ENCODE peak calls at places on chromosomes 7 and 10, in eight cellular contexts. One of them, this sample, is unnamed.

GRCh38 chr7:139568346-139568675 is 44.8 kb downstream of the CLEC2L start:
- DNase-seq in right cardiac atrium: no peak
- DNase-seq in heart left ventricle: no peak
- DNase-seq in stomach: no peak
- DNase-seq in lower lobe of right lung: no peak
- DNase-seq in HAP-1: no peak
- DNase-seq in IMR-90: no peak
- DNase-seq in breast epithelium: no peak
- DNase-seq in this sample: no peak

GRCh38 chr10:104321716-104322415 is 16.4 kb downstream of the ITPRIP start:
- DNase-seq in right cardiac atrium: no peak
- DNase-seq in heart left ventricle: no peak
- DNase-seq in stomach: no peak
- DNase-seq in lower lobe of right lung: no peak
- DNase-seq in HAP-1: no peak
- DNase-seq in IMR-90: no peak
- DNase-seq in breast epithelium: no peak
- DNase-seq in this sample: no peak

GRCh38 chr7:30168800-30169584 is 34.2 kb downstream of the MTURN start:
- DNase-seq in right cardiac atrium: no peak
- DNase-seq in heart left ventricle: no peak
- DNase-seq in stomach: no peak
- DNase-seq in lower lobe of right lung: no peak
- DNase-seq in HAP-1: peak; percentile 41
- DNase-seq in IMR-90: peak; percentile 89
- DNase-seq in breast epithelium: no peak
- DNase-seq in this sample: no peak

GRCh38 chr10:134205-134742 is 981 bp upstream of the ZMYND11 start:
- DNase-seq in right cardiac atrium: no peak
- DNase-seq in heart left ventricle: no peak
- DNase-seq in stomach: no peak
- DNase-seq in lower lobe of right lung: no peak
- DNase-seq in HAP-1: peak; percentile 28
- DNase-seq in IMR-90: peak; percentile 6
- DNase-seq in breast epithelium: no peak
- DNase-seq in this sample: peak; percentile 63

GRCh38 chr10:112225771-112226438 is 42.3 kb upstream of the GPAM start:
- DNase-seq in right cardiac atrium: no peak
- DNase-seq in heart left ventricle: no peak
- DNase-seq in stomach: no peak
- DNase-seq in lower lobe of right lung: no peak
- DNase-seq in HAP-1: no peak
- DNase-seq in IMR-90: no peak
- DNase-seq in breast epithelium: no peak
- DNase-seq in this sample: no peak

GRCh38 chr10:48361201-48361600 is 54.7 kb downstream of the MAPK8 start:
- DNase-seq in right cardiac atrium: no peak
- DNase-seq in heart left ventricle: no peak
- DNase-seq in stomach: no peak
- DNase-seq in lower lobe of right lung: no peak
- DNase-seq in HAP-1: no peak
- DNase-seq in IMR-90: no peak
- DNase-seq in breast epithelium: no peak
- DNase-seq in this sample: no peak

GRCh38 chr7:16646427-16647081 is 573 bp downstream of the BZW2 start:
- DNase-seq in right cardiac atrium: peak; percentile 38
- DNase-seq in heart left ventricle: no peak
- DNase-seq in stomach: no peak
- DNase-seq in lower lobe of right lung: no peak
- DNase-seq in HAP-1: peak; percentile 69
- DNase-seq in IMR-90: no peak
- DNase-seq in breast epithelium: no peak
- DNase-seq in this sample: peak; percentile 38

GRCh38 chr7:17633099-17633498 is 307.2 kb downstream of the SNX13 start:
- DNase-seq in right cardiac atrium: no peak
- DNase-seq in heart left ventricle: no peak
- DNase-seq in stomach: no peak
- DNase-seq in lower lobe of right lung: no peak
- DNase-seq in HAP-1: no peak
- DNase-seq in IMR-90: peak; percentile 59
- DNase-seq in breast epithelium: no peak
- DNase-seq in this sample: no peak

GRCh38 chr7:130419652-130420051 is 21.2 kb downstream of the CEP41 start:
- DNase-seq in right cardiac atrium: no peak
- DNase-seq in heart left ventricle: no peak
- DNase-seq in stomach: no peak
- DNase-seq in lower lobe of right lung: no peak
- DNase-seq in HAP-1: no peak
- DNase-seq in IMR-90: peak; percentile 6
- DNase-seq in breast epithelium: no peak
- DNase-seq in this sample: no peak

GRCh38 chr7:6419310-6419773 is 28.4 kb downstream of the DAGLB start:
- DNase-seq in right cardiac atrium: no peak
- DNase-seq in heart left ventricle: peak; percentile 43
- DNase-seq in stomach: no peak
- DNase-seq in lower lobe of right lung: no peak
- DNase-seq in HAP-1: no peak
- DNase-seq in IMR-90: no peak
- DNase-seq in breast epithelium: peak; percentile 60
- DNase-seq in this sample: no peak

GRCh38 chr10:33333260-33334169 is 952 bp downstream of the NRP1 start:
- DNase-seq in right cardiac atrium: no peak
- DNase-seq in heart left ventricle: no peak
- DNase-seq in stomach: no peak
- DNase-seq in lower lobe of right lung: no peak
- DNase-seq in HAP-1: peak; percentile 54
- DNase-seq in IMR-90: no peak
- DNase-seq in breast epithelium: no peak
- DNase-seq in this sample: no peak

GRCh38 chr10:3666525-3667302 is 118.3 kb downstream of the KLF6 start:
- DNase-seq in right cardiac atrium: peak; percentile 26
- DNase-seq in heart left ventricle: peak; percentile 33
- DNase-seq in stomach: peak; percentile 39
- DNase-seq in lower lobe of right lung: peak; percentile 73
- DNase-seq in HAP-1: no peak
- DNase-seq in IMR-90: no peak
- DNase-seq in breast epithelium: no peak
- DNase-seq in this sample: no peak

GRCh38 chr7:16295558-16295957 is 125.8 kb downstream of the CRPPA start:
- DNase-seq in right cardiac atrium: no peak
- DNase-seq in heart left ventricle: no peak
- DNase-seq in stomach: no peak
- DNase-seq in lower lobe of right lung: no peak
- DNase-seq in HAP-1: no peak
- DNase-seq in IMR-90: no peak
- DNase-seq in breast epithelium: no peak
- DNase-seq in this sample: no peak

GRCh38 chr10:119199231-119199992 is 8.0 kb upstream of the GRK5 start:
- DNase-seq in right cardiac atrium: peak; percentile 48
- DNase-seq in heart left ventricle: peak; percentile 69
- DNase-seq in stomach: peak; percentile 64
- DNase-seq in lower lobe of right lung: no peak
- DNase-seq in HAP-1: peak; percentile 72
- DNase-seq in IMR-90: peak; percentile 89
- DNase-seq in breast epithelium: peak; percentile 63
- DNase-seq in this sample: peak; percentile 78

GRCh38 chr10:62885656-62886461 is 69.7 kb upstream of the EGR2 start:
- DNase-seq in right cardiac atrium: no peak
- DNase-seq in heart left ventricle: no peak
- DNase-seq in stomach: no peak
- DNase-seq in lower lobe of right lung: no peak
- DNase-seq in HAP-1: no peak
- DNase-seq in IMR-90: peak; percentile 19
- DNase-seq in breast epithelium: no peak
- DNase-seq in this sample: no peak

GRCh38 chr10:44689368-44689767 is 221.8 kb upstream of the TMEM72 start:
- DNase-seq in right cardiac atrium: no peak
- DNase-seq in heart left ventricle: no peak
- DNase-seq in stomach: no peak
- DNase-seq in lower lobe of right lung: no peak
- DNase-seq in HAP-1: no peak
- DNase-seq in IMR-90: peak; percentile 10
- DNase-seq in breast epithelium: no peak
- DNase-seq in this sample: no peak

GRCh38 chr10:50420166-50420565 is 168.8 kb upstream of the ASAH2 start:
- DNase-seq in right cardiac atrium: no peak
- DNase-seq in heart left ventricle: no peak
- DNase-seq in stomach: no peak
- DNase-seq in lower lobe of right lung: no peak
- DNase-seq in HAP-1: no peak
- DNase-seq in IMR-90: no peak
- DNase-seq in breast epithelium: no peak
- DNase-seq in this sample: no peak

GRCh38 chr10:93076871-93077270 is 3.2 kb downstream of the CYP26A1 start:
- DNase-seq in right cardiac atrium: no peak
- DNase-seq in heart left ventricle: no peak
- DNase-seq in stomach: no peak
- DNase-seq in lower lobe of right lung: no peak
- DNase-seq in HAP-1: no peak
- DNase-seq in IMR-90: no peak
- DNase-seq in breast epithelium: no peak
- DNase-seq in this sample: no peak

GRCh38 chr10:93073539-93074136 is at the start of gene CYP26A1:
- DNase-seq in right cardiac atrium: no peak
- DNase-seq in heart left ventricle: no peak
- DNase-seq in stomach: no peak
- DNase-seq in lower lobe of right lung: no peak
- DNase-seq in HAP-1: peak; percentile 55
- DNase-seq in IMR-90: no peak
- DNase-seq in breast epithelium: no peak
- DNase-seq in this sample: no peak

GRCh38 chr10:93074137-93074596 is 474 bp downstream of the CYP26A1 start:
- DNase-seq in right cardiac atrium: no peak
- DNase-seq in heart left ventricle: no peak
- DNase-seq in stomach: no peak
- DNase-seq in lower lobe of right lung: no peak
- DNase-seq in HAP-1: peak; percentile 77
- DNase-seq in IMR-90: no peak
- DNase-seq in breast epithelium: no peak
- DNase-seq in this sample: peak; percentile 54

GRCh38 chr10:93074597-93075368 is 1.1 kb downstream of the CYP26A1 start:
- DNase-seq in right cardiac atrium: no peak
- DNase-seq in heart left ventricle: no peak
- DNase-seq in stomach: no peak
- DNase-seq in lower lobe of right lung: no peak
- DNase-seq in HAP-1: no peak
- DNase-seq in IMR-90: no peak
- DNase-seq in breast epithelium: no peak
- DNase-seq in this sample: no peak

GRCh38 chr10:93075369-93076221 is 1.9 kb downstream of the CYP26A1 start:
- DNase-seq in right cardiac atrium: no peak
- DNase-seq in heart left ventricle: no peak
- DNase-seq in stomach: no peak
- DNase-seq in lower lobe of right lung: no peak
- DNase-seq in HAP-1: no peak
- DNase-seq in IMR-90: no peak
- DNase-seq in breast epithelium: no peak
- DNase-seq in this sample: no peak
- H3K4me3 ChIP-seq in right cardiac atrium: no peak overlapping the region
- H3K4me3 ChIP-seq in heart left ventricle: no peak overlapping the region
- H3K4me3 ChIP-seq in stomach: no peak overlapping the region
- H3K4me3 ChIP-seq in lower lobe of right lung: no peak overlapping the region
- H3K4me3 ChIP-seq in HAP-1: no peak overlapping the region
- H3K4me3 ChIP-seq in IMR-90: no peak overlapping the region
- H3K4me3 ChIP-seq in breast epithelium: peak overlapping the region; percentile 65
- H3K4me3 ChIP-seq in this sample: no peak overlapping the region

DNA sequence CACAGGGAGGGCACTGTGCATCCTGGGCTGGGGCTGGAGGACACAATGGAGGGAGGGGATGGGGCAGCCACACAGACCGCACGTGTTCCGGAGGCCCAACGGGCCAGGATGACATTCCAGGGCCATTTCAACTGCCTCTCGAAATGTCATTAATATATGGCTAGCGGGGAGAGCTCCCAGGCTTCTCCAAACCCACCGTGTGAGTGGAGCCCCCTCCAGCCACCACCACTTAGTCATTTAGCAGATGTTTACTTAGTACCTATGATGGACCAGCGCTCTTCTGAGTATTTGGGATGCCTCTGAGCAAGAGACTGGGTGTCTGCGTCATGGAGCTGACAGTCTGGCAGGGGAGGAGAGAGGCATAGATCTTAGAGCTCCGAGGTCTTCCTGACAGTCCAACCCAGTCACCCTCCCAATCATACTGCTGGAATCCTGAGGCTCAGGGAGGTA is 107.3 kb downstream of the ZMIZ1 start:
- DNase-seq in right cardiac atrium: no peak
- DNase-seq in heart left ventricle: no peak
- DNase-seq in stomach: no peak
- DNase-seq in lower lobe of right lung: no peak
- DNase-seq in HAP-1: no peak
- DNase-seq in IMR-90: peak; percentile 95
- DNase-seq in breast epithelium: no peak
- DNase-seq in this sample: no peak
- H3K4me1 ChIP-seq in right cardiac atrium: peaks cover 55% of the 10 kb centered on the region
- H3K4me1 ChIP-seq in heart left ventricle: peaks cover 63% of the 10 kb centered on the region
- H3K4me1 ChIP-seq in stomach: peaks cover 71% of the 10 kb centered on the region
- H3K4me1 ChIP-seq in lower lobe of right lung: peaks cover 66% of the 10 kb centered on the region
- H3K4me1 ChIP-seq in HAP-1: peaks cover 13% of the 10 kb centered on the region
- H3K4me1 ChIP-seq in IMR-90: peaks cover 68% of the 10 kb centered on the region
- H3K4me1 ChIP-seq in breast epithelium: peaks cover 21% of the 10 kb centered on the region
- H3K4me1 ChIP-seq in this sample: peaks cover 9% of the 10 kb centered on the region

GRCh38 chr7:155637155-155637554 is 7.3 kb upstream of the RBM33 start:
- DNase-seq in right cardiac atrium: no peak
- DNase-seq in heart left ventricle: no peak
- DNase-seq in stomach: no peak
- DNase-seq in lower lobe of right lung: no peak
- DNase-seq in HAP-1: no peak
- DNase-seq in IMR-90: no peak
- DNase-seq in breast epithelium: no peak
- DNase-seq in this sample: no peak
- H3K9me3 ChIP-seq in right cardiac atrium: no peaks in the 10 kb centered on the region
- H3K9me3 ChIP-seq in heart left ventricle: peaks cover 26% of the 10 kb centered on the region
- H3K9me3 ChIP-seq in stomach: no peaks in the 10 kb centered on the region
- H3K9me3 ChIP-seq in lower lobe of right lung: peaks cover 7% of the 10 kb centered on the region
- H3K9me3 ChIP-seq in HAP-1: peaks cover 12% of the 10 kb centered on the region
- H3K9me3 ChIP-seq in IMR-90: peaks cover 14% of the 10 kb centered on the region
- H3K9me3 ChIP-seq in breast epithelium: peaks cover 25% of the 10 kb centered on the region
- H3K9me3 ChIP-seq in this sample: peaks cover 13% of the 10 kb centered on the region

DNA sequence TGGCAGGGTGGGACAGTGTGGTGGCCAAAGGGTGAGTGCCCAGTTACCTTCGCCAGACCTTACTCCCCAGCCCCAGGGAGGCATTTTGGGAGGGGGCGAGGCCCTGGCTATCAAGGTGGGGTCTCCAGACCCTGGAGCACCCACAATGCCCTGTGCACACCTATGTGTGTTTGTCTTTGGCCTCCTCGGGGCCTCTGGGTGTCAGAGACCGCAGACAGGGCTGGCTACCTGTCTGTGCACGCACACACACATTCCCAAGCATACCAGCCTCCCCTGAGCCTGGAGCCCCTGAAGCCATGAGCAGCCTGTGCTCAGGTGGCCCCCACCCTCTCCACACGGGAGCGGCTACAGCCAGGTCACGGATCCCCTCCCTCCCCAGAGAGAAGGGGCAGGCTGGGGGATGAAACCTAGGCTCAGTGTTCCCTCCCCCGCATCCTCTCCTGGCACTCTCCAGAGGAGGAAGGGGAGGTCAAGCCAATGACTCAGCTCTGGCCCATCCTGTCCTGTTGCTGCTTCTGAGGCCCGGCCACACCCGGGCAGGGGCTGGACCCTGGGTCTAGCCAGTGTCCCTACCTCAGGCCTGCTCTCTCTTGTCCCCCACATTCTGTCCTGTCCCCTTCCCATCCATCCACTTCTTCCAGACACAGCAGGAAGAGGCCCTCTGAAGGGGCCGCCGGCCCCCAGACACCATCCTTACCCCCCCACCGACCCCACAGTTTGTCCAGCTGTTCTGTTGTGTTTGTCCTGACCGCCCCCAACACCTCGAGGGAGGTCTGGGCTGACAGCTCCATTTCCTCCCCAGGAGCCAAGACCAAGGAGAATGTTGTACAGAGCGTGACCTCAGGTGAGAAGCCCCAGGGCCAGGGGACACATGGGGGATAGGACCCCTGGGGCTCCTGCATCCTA is 685 bp downstream of the SNCG start:
- DNase-seq in right cardiac atrium: peak; percentile 83
- DNase-seq in heart left ventricle: peak; percentile 79
- DNase-seq in stomach: no peak
- DNase-seq in lower lobe of right lung: no peak
- DNase-seq in HAP-1: no peak
- DNase-seq in IMR-90: peak; percentile 78
- DNase-seq in breast epithelium: peak; percentile 54
- DNase-seq in this sample: peak; percentile 43
- H3K4me3 ChIP-seq in right cardiac atrium: peak overlapping the region; percentile 1
- H3K4me3 ChIP-seq in heart left ventricle: peak overlapping the region; percentile 63
- H3K4me3 ChIP-seq in stomach: peak overlapping the region; percentile 23
- H3K4me3 ChIP-seq in lower lobe of right lung: peak overlapping the region; percentile 54
- H3K4me3 ChIP-seq in HAP-1: no peak overlapping the region
- H3K4me3 ChIP-seq in IMR-90: no peak overlapping the region
- H3K4me3 ChIP-seq in breast epithelium: peak overlapping the region; percentile 60
- H3K4me3 ChIP-seq in this sample: no peak overlapping the region

This sample was measured in Caco-2.